ENCODE peak calls at places on chromosomes 6 and 20, in seven cellular contexts. J, P, F, E, Z, R and Y are unnamed samples.

GRCh38 chr6:136646377-136646776 is 96.2 kb upstream of the MAP7 start:
- DNase-seq in J (no peak), P (no peak), F (no peak), E (no peak), Z (no peak), R (no peak), Y (no peak)

GRCh38 chr6:28410767-28411166 is 11.2 kb upstream of the ZSCAN12 start:
- DNase-seq in J (no peak), P (no peak), F (no peak), E (no peak), Z (no peak), R (no peak), Y (no peak)

GRCh38 chr6:2794171-2794730 is 29.1 kb downstream of the WRNIP1 start:
- DNase-seq in J (no peak), P (no peak), F (no peak), E (no peak), Z (no peak), R (no peak), Y (no peak)

GRCh38 chr6:100382031-100382430 is 82.7 kb downstream of the SIM1 start:
- DNase-seq in J (no peak), P (no peak), F (no peak), E (no peak), Z (no peak), R (no peak), Y (no peak)

GRCh38 chr6:127938701-127939100 is 37.8 kb upstream of the THEMIS start:
- DNase-seq in J (no peak), P (no peak), F (no peak), E (no peak), Z (no peak), R (no peak), Y (no peak)

GRCh38 chr20:23125625-23126191 is 39.6 kb upstream of the CD93 start:
- DNase-seq in J (no peak), P (peak), F (no peak), E (peak), Z (no peak), R (no peak), Y (no peak)

GRCh38 chr6:150741633-150742200 is 123.8 kb upstream of the MTHFD1L start:
- DNase-seq in J (no peak), P (peak), F (no peak), E (no peak), Z (no peak), R (no peak), Y (peak)

GRCh38 chr20:39822667-39823066 is 860.5 kb downstream of the DHX35 start:
- DNase-seq in J (no peak), P (no peak), F (no peak), E (no peak), Z (no peak), R (no peak), Y (no peak)

GRCh38 chr6:145169726-145170125 is 565.6 kb downstream of the EPM2A start:
- DNase-seq in J (no peak), P (no peak), F (no peak), E (no peak), Z (no peak), R (no peak), Y (no peak)

GRCh38 chr6:112927641-112928040 is 580.5 kb downstream of the RFPL4B start:
- DNase-seq in J (no peak), P (no peak), F (no peak), E (no peak), Z (no peak), R (no peak), Y (no peak)

GRCh38 chr20:39117486-39117885 is 155.3 kb downstream of the DHX35 start:
- DNase-seq in J (no peak), P (no peak), F (no peak), E (no peak), Z (no peak), R (no peak), Y (no peak)

GRCh38 chr6:35810831-35811698 is 5.9 kb downstream of the LHFPL5 start:
- DNase-seq in J (peak), P (no peak), F (no peak), E (no peak), Z (no peak), R (no peak), Y (no peak)

GRCh38 chr6:15248451-15249370 is 2.8 kb downstream of the JARID2 start:
- DNase-seq in J (peak), P (peak), F (peak), E (peak), Z (peak), R (peak), Y (peak)

GRCh38 chr6:47083586-47084047 is 41.5 kb upstream of the ADGRF1 start:
- DNase-seq in J (peak), P (no peak), F (no peak), E (peak), Z (peak), R (no peak), Y (no peak)

GRCh38 chr20:51735728-51736600 is 32.2 kb downstream of the ATP9A start:
- DNase-seq in J (no peak), P (no peak), F (no peak), E (no peak), Z (no peak), R (no peak), Y (no peak)

GRCh38 chr6:7194657-7195056 is 86.9 kb downstream of the RREB1 start:
- DNase-seq in J (no peak), P (no peak), F (no peak), E (no peak), Z (no peak), R (no peak), Y (no peak)

GRCh38 chr20:51134405-51134804 is 111.5 kb upstream of the KCNG1 start:
- DNase-seq in J (no peak), P (no peak), F (no peak), E (no peak), Z (no peak), R (no peak), Y (no peak)

GRCh38 chr20:58001381-58001780 is 227.1 kb downstream of the ANKRD60 start:
- DNase-seq in J (no peak), P (no peak), F (no peak), E (peak), Z (no peak), R (no peak), Y (no peak)

GRCh38 chr6:20334334-20334733 is 67.3 kb upstream of the E2F3 start:
- DNase-seq in J (no peak), P (no peak), F (no peak), E (peak), Z (no peak), R (no peak), Y (no peak)

GRCh38 chr20:50001784-50002311 is 19.1 kb downstream of the SNAI1 start:
- DNase-seq in J (no peak), P (no peak), F (no peak), E (no peak), Z (no peak), R (no peak), Y (no peak)

GRCh38 chr20:3846740-3847418 is at the start of gene MAVS:
- DNase-seq in J (peak), P (peak), F (peak), E (peak), Z (peak), R (peak), Y (peak)

GRCh38 chr6:121965739-121966138 is 433.7 kb upstream of the HSF2 start:
- DNase-seq in J (no peak), P (no peak), F (no peak), E (peak), Z (no peak), R (no peak), Y (no peak)

GRCh38 chr20:61668771-61669503 is 396.7 kb downstream of the TAF4 start:
- DNase-seq in J (no peak), P (no peak), F (no peak), E (no peak), Z (no peak), R (no peak), Y (no peak)

GRCh38 chr20:47574616-47575401 is 73.1 kb downstream of the NCOA3 start:
- DNase-seq in J (peak), P (peak), F (no peak), E (no peak), Z (no peak), R (no peak), Y (peak)

GRCh38 chr20:13008761-13009681 is at the start of gene SPTLC3:
- DNase-seq in J (no peak), P (peak), F (peak), E (peak), Z (no peak), R (no peak), Y (no peak)

GRCh38 chr6:109261815-109262214 is 120.5 kb downstream of the CD164 start:
- DNase-seq in J (no peak), P (no peak), F (no peak), E (no peak), Z (no peak), R (no peak), Y (no peak)

GRCh38 chr6:157531169-157531985 is 150.4 kb downstream of the ZDHHC14 start:
- DNase-seq in J (no peak), P (no peak), F (no peak), E (peak), Z (no peak), R (no peak), Y (no peak)

GRCh38 chr6:108767418-108768175 is 80.6 kb upstream of the ARMC2 start:
- DNase-seq in J (no peak), P (no peak), F (no peak), E (no peak), Z (no peak), R (no peak), Y (peak)

GRCh38 chr6:36120539-36120938 is 9.8 kb upstream of the MAPK13 start:
- DNase-seq in J (no peak), P (peak), F (no peak), E (no peak), Z (no peak), R (no peak), Y (peak)

GRCh38 chr6:119347466-119348307 is 1.9 kb downstream of the MAN1A1 start:
- DNase-seq in J (peak), P (peak), F (peak), E (peak), Z (peak), R (no peak), Y (no peak)